ENCODE peak calls at places on chromosomes 7 and 10, in ten cellular contexts. D, F, M, A, O, S, U, E, C and J are unnamed samples.

GRCh38 chr7:70645876-70646336 is 486.0 kb upstream of the GALNT17 start:
- DNase-seq in U (no peak), E (no peak), F (no peak), S (no peak), D (no peak), C (no peak), O (no peak), M (no peak), A (no peak), J (no peak)

GRCh38 chr10:988667-989545 is 672 bp downstream of the GTPBP4 start:
- DNase-seq in M (no peak), C (peak), D (peak), S (no peak), E (no peak), O (peak), U (no peak), F (peak), A (peak), J (no peak)

GRCh38 chr7:127682140-127682539 is 30.1 kb downstream of the SND1 start:
- DNase-seq in A (no peak), F (no peak), D (no peak), O (no peak), M (no peak), S (no peak), U (no peak), E (no peak), C (no peak), J (no peak)

GRCh38 chr10:21757601-21757901 is 223.5 kb downstream of the MLLT10 start:
- DNase-seq in F (no peak), D (no peak), E (peak), O (no peak), M (no peak), S (no peak), U (peak), C (peak), A (peak), J (no peak)

GRCh38 chr10:98307916-98308315 is 39.9 kb upstream of the LOXL4 start:
- DNase-seq in M (no peak), O (no peak), E (no peak), A (no peak), C (no peak), U (no peak), D (no peak), F (no peak), S (no peak), J (no peak)

GRCh38 chr7:147759327-147759943 is 831.1 kb upstream of the C7orf33 start:
- DNase-seq in A (no peak), E (no peak), S (no peak), O (no peak), F (no peak), D (no peak), M (no peak), C (no peak), U (no peak), J (no peak)

GRCh38 chr7:100087055-100087750 is 1.6 kb upstream of the COPS6 start:
- DNase-seq in F (no peak), U (no peak), D (no peak), E (no peak), O (no peak), A (peak), C (peak), S (no peak), M (peak), J (peak)

GRCh38 chr7:29063872-29064271 is 82.5 kb downstream of the CPVL start:
- DNase-seq in S (no peak), U (no peak), D (no peak), E (no peak), A (no peak), C (no peak), F (no peak), O (no peak), M (no peak), J (no peak)

GRCh38 chr7:114860196-114860595 is 61.7 kb upstream of the MDFIC start:
- DNase-seq in M (peak), S (no peak), A (no peak), C (no peak), D (no peak), E (no peak), U (no peak), F (no peak), O (no peak), J (no peak)

GRCh38 chr7:29748286-29749099 is 57.8 kb upstream of the WIPF3 start:
- DNase-seq in E (no peak), D (no peak), S (no peak), A (peak), F (no peak), M (peak), U (no peak), C (peak), O (no peak), J (no peak)

GRCh38 chr10:35577915-35578607 is 27.1 kb upstream of the GJD4 start:
- DNase-seq in D (no peak), S (no peak), C (no peak), O (no peak), U (no peak), E (no peak), F (no peak), M (no peak), A (peak), J (no peak)

GRCh38 chr7:1110358-1110757 is 22.4 kb downstream of the GPER1 start:
- DNase-seq in S (no peak), F (no peak), O (no peak), U (no peak), C (no peak), D (no peak), A (no peak), M (no peak), E (no peak), J (no peak)

GRCh38 chr10:113099431-113100298 is 149.6 kb downstream of the TCF7L2 start:
- DNase-seq in M (peak), D (no peak), F (no peak), E (no peak), U (peak), C (peak), O (no peak), A (peak), S (no peak), J (no peak)

GRCh38 chr10:93746844-93747284 is 10.9 kb upstream of the LGI1 start:
- DNase-seq in A (peak), D (no peak), M (peak), F (no peak), S (no peak), C (peak), U (peak), E (no peak), O (no peak), J (peak)

GRCh38 chr7:12431886-12432285 is 28.2 kb upstream of the VWDE start:
- DNase-seq in M (no peak), U (no peak), S (no peak), D (no peak), F (no peak), O (no peak), C (no peak), A (peak), E (no peak), J (no peak)

GRCh38 chr7:50553973-50554372 is 11.2 kb downstream of the DDC start:
- DNase-seq in A (no peak), C (no peak), D (no peak), F (no peak), U (no peak), M (no peak), E (no peak), O (no peak), S (no peak), J (no peak)

GRCh38 chr7:70619130-70619529 is 512.8 kb upstream of the GALNT17 start:
- DNase-seq in D (no peak), S (no peak), C (no peak), U (peak), F (no peak), O (no peak), A (no peak), M (no peak), E (peak), J (no peak)

GRCh38 chr10:6044060-6044459 is 18.1 kb downstream of the IL2RA start:
- DNase-seq in O (no peak), A (no peak), U (no peak), C (no peak), M (no peak), S (no peak), D (no peak), E (no peak), F (no peak), J (no peak)

GRCh38 chr7:134114992-134115391 is 12.1 kb upstream of the LRGUK start:
- DNase-seq in E (no peak), O (no peak), D (no peak), F (no peak), U (no peak), M (no peak), A (no peak), S (no peak), C (no peak), J (no peak)

GRCh38 chr10:95818663-95819062 is 62.7 kb downstream of the ENTPD1 start:
- DNase-seq in M (peak), E (no peak), C (peak), S (no peak), F (no peak), U (peak), A (peak), D (no peak), O (no peak), J (peak)

GRCh38 chr7:99156649-99157048 is 12.7 kb upstream of the SMURF1 start:
- DNase-seq in M (no peak), U (no peak), S (no peak), E (no peak), D (no peak), A (no peak), O (no peak), F (no peak), C (no peak), J (no peak)

GRCh38 chr10:5818894-5819293 is 5.7 kb upstream of the GDI2 start:
- DNase-seq in M (no peak), F (no peak), O (no peak), D (no peak), C (no peak), E (no peak), A (no peak), S (no peak), U (no peak), J (no peak)

GRCh38 chr7:146565872-146566271 is 449.3 kb downstream of the CNTNAP2 start:
- DNase-seq in C (no peak), U (peak), S (no peak), A (no peak), E (peak), F (no peak), M (no peak), O (no peak), D (no peak), J (no peak)

GRCh38 chr10:70368774-70369482 is 13.5 kb downstream of the LRRC20 start:
- DNase-seq in D (no peak), U (peak), C (no peak), S (no peak), O (peak), M (no peak), F (no peak), A (no peak), E (peak), J (no peak)

GRCh38 chr7:123355576-123356195 is 155.9 kb upstream of the SLC13A1 start:
- DNase-seq in M (no peak), O (no peak), U (peak), F (no peak), A (peak), D (no peak), S (no peak), C (no peak), E (peak), J (no peak)

GRCh38 chr10:71528371-71529202 is 131.9 kb downstream of the CDH23 start:
- DNase-seq in O (no peak), A (peak), U (peak), E (peak), D (no peak), M (no peak), S (no peak), C (no peak), F (no peak), J (no peak)

GRCh38 chr7:76282344-76283253 is 19.9 kb upstream of the HSPB1 start:
- DNase-seq in M (no peak), O (no peak), F (no peak), A (no peak), U (peak), D (peak), C (no peak), E (peak), S (no peak), J (no peak)

GRCh38 chr7:16356241-16356958 is 64.9 kb downstream of the CRPPA start:
- DNase-seq in D (no peak), O (no peak), E (no peak), M (no peak), A (peak), U (no peak), C (peak), S (no peak), F (no peak), J (no peak)